ENCODE peak calls at places on chromosome 13, in ten cellular contexts. T is progenitor cell of endocrine pancreas, J is lung, A is pancreas, F is astrocyte of the spinal cord, X is HFF-Myc, K is heart right ventricle, M is body of pancreas, Q is ascending aorta, G is uterus. Z is an unnamed sample.

GRCh38 chr13:74755065-74755464 is 620.9 kb upstream of the KLF12 start:
- DNase-seq in T (no peak), J (no peak), A (no peak), F (no peak), X (no peak), K (no peak), M (no peak), Q (no peak), G (no peak), Z (no peak)

GRCh38 chr13:44237276-44237767 is 136.3 kb upstream of the SERP2 start:
- DNase-seq in T (no peak), J (peak), A (no peak), F (peak), X (peak), K (peak), M (peak), Q (peak), G (peak), Z (no peak)

GRCh38 chr13:26476111-26476743 is 81.3 kb upstream of the WASF3 start:
- DNase-seq in T (no peak), J (no peak), A (no peak), F (peak), X (no peak), K (peak), M (no peak), Q (no peak), G (peak), Z (no peak)

GRCh38 chr13:29474991-29475390 is 120.5 kb downstream of the SLC7A1 start:
- DNase-seq in T (no peak), J (no peak), A (no peak), F (peak), X (peak), K (no peak), M (no peak), Q (no peak), G (no peak), Z (no peak)

GRCh38 chr13:59734393-59734792 is 429.3 kb downstream of the DIAPH3 start:
- DNase-seq in T (no peak), J (no peak), A (no peak), F (no peak), X (no peak), K (no peak), M (no peak), Q (no peak), G (no peak), Z (no peak)

GRCh38 chr13:46097015-46097414 is 7.8 kb downstream of the CPB2 start:
- DNase-seq in T (no peak), J (no peak), A (no peak), F (no peak), X (no peak), K (no peak), M (peak), Q (no peak), G (no peak), Z (no peak)

GRCh38 chr13:65929436-65929835 is 1300.7 kb downstream of the PCDH9 start:
- DNase-seq in T (no peak), J (no peak), A (no peak), F (no peak), X (no peak), K (no peak), M (no peak), Q (no peak), G (no peak), Z (no peak)

GRCh38 chr13:20658451-20658850 is 45.0 kb upstream of the IL17D start:
- DNase-seq in T (no peak), J (no peak), A (no peak), F (no peak), X (no peak), K (no peak), M (no peak), Q (no peak), G (no peak), Z (no peak)

GRCh38 chr13:43495732-43496131 is 291.0 kb downstream of the ENOX1 start:
- DNase-seq in T (no peak), J (no peak), A (no peak), F (no peak), X (no peak), K (no peak), M (no peak), Q (no peak), G (no peak), Z (no peak)

GRCh38 chr13:33868343-33868994 is 50.5 kb downstream of the RFC3 start:
- DNase-seq in T (no peak), J (no peak), A (no peak), F (no peak), X (no peak), K (no peak), M (no peak), Q (no peak), G (no peak), Z (no peak)

DNA sequence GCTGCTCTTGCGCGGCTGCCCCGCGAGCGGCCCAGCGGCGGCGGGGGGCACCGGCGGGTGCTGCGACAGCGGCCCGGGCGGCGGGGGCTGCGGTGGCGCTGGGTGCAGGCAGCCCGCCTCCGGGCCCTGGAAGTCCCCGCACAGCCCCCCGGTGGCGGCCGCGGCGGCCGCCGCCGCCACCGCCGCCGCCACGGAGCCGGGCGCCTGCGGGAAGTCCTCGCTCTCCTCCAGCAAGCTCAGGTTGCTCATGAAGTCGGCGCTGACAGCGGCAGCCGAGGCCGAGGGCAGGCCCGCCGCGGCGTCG is 735 bp downstream of the FOXO1 start:
- DNase-seq in T (no peak), J (no peak), A (no peak), F (no peak), X (no peak), K (no peak), M (no peak), Q (no peak), G (no peak), Z (no peak)
- TF ChIP-seq CTCF in T (no peak), J (no peak), A (no peak), F (no peak), X (no peak), K (no peak), M (no peak), Q (no peak), G (no peak), Z (no peak)

DNA sequence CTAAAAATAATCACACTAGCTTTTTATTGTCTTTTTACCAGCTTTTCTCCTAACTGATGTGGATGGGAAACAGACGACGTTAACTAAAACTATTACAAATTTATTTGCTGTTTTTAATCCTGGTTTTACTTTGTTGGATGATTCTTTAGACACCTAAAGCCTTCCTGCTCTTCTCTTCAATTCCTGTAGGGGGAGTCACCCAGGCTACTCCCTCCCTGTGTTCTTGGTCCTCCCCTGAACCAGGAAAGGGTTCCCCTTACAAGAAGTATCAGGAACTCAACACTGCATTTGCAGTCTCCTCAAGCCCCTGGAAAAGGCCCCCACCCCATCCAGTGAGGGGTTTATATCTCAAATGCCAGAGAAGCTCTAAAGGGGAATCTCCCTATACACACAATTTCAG is 206.1 kb downstream of the SUCLA2 start:
- DNase-seq in T (no peak), J (no peak), A (no peak), F (no peak), X (no peak), K (no peak), M (no peak), Q (no peak), G (no peak), Z (no peak)
- TF ChIP-seq CTCF in T (peak), J (no peak), A (no peak), F (peak), X (peak), K (peak), M (no peak), Q (peak), G (no peak), Z (peak)

DNA sequence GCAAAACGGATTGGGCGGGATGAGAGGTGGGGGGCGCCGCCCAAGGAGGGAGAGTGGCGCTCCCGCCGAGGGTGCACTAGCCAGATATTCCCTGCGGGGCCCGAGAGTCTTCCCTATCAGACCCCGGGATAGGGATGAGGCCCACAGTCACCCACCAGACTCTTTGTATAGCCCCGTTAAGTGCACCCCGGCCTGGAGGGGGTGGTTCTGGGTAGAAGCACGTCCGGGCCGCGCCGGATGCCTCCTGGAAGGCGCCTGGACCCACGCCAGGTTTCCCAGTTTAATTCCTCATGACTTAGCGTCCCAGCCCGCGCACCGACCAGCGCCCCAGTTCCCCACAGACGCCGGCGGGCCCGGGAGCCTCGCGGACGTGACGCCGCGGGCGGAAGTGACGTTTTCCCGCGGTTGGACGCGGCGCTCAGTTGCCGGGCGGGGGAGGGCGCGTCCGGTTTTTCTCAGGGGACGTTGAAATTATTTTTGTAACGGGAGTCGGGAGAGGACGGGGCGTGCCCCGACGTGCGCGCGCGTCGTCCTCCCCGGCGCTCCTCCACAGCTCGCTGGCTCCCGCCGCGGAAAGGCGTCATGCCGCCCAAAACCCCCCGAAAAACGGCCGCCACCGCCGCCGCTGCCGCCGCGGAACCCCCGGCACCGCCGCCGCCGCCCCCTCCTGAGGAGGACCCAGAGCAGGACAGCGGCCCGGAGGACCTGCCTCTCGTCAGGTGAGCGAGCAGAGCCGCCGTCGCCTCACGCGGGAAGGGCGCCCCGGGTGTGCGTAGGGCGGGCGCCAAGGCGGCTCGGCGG is at the start of gene RB1:
- DNase-seq in T (peak), J (peak), A (peak), F (peak), X (peak), K (peak), M (peak), Q (peak), G (peak), Z (peak)
- TF ChIP-seq CTCF in T (no peak), J (no peak), A (no peak), F (no peak), X (no peak), K (no peak), M (peak), Q (no peak), G (no peak), Z (no peak)

DNA sequence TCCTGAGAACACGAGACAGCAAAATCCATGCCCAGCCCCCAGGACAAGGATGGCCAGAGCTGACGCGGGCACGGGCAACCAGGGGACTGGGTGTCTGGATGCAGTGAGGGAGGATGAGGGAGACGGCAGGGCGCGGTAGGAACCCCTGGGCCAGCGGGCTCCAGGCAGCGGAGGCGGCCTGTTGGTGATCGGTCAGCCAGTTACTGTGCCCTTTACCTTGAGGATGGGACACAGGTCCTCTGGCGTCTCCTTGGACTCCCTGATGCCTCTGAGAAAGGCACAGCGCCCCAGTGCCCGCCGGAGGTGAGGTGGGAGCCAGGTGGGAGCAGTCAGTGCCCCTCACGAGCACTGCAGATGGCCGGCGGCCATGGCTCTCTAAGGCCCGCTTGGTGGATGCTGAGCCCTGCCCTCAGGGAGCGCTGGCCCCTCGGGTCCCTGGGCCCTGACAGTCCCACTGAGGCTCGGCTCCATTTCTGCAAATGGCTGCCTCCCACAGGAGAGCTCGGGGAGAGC is 31.2 kb downstream of the C13orf46 start:
- DNase-seq in T (no peak), J (no peak), A (peak), F (no peak), X (no peak), K (peak), M (no peak), Q (no peak), G (no peak), Z (no peak)
- TF ChIP-seq CTCF in T (no peak), J (no peak), A (no peak), F (no peak), X (no peak), K (no peak), M (no peak), Q (no peak), G (no peak), Z (no peak)

GRCh38 chr13:69580255-69580654 is 527.4 kb upstream of the ATXN8OS start:
- DNase-seq in T (no peak), J (no peak), A (no peak), F (no peak), X (no peak), K (no peak), M (no peak), Q (no peak), G (no peak), Z (no peak)

GRCh38 chr13:69591437-69591836 is 516.2 kb upstream of the ATXN8OS start:
- DNase-seq in T (no peak), J (no peak), A (no peak), F (no peak), X (no peak), K (no peak), M (no peak), Q (no peak), G (no peak), Z (no peak)

GRCh38 chr13:69589531-69589930 is 518.1 kb upstream of the ATXN8OS start:
- DNase-seq in T (no peak), J (no peak), A (no peak), F (no peak), X (no peak), K (no peak), M (no peak), Q (no peak), G (no peak), Z (no peak)

DNA sequence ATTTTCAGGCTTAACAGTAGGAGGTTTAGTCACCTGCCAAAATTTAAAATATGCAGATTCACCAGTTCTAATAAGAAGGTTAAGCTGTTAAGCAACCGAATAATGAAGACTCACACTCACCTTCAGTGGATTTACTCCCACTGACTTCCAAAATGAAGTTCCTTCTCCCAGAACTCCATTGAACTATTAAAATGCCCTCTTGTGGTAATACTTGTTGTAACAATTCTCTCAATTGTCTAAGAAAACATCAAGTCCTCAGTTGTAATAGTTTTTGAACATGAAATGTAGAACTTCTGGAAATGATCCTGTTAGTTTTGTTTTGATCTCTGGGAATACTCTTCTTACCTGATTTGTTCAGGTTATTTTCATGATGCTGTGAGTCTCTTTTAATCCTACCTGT is 522.0 kb upstream of the ATXN8OS start:
- DNase-seq in T (no peak), J (no peak), A (no peak), F (no peak), X (no peak), K (no peak), M (no peak), Q (no peak), G (no peak), Z (no peak)
- TF ChIP-seq CTCF in T (peak), J (no peak), A (no peak), F (no peak), X (no peak), K (no peak), M (no peak), Q (no peak), G (no peak), Z (no peak)

DNA sequence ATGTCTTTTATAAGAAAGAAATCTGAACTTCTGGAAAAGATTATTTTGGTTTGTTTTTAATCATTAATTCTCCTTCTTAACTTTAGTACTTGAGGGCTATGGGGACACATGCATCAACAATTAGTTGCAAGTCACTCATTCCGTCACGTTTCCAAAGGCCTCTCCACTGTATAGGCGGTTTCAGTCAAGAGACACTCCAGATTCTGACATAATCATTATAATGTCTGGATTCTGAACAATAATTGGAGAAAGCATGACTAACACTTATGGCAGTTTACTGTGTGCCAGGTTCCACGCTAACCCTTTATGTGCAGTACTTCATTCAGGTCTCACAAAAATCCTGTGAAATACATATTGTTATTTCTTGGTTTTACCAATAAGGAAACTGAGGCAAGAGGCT is 71.9 kb downstream of the TNFRSF19 start:
- DNase-seq in T (no peak), J (no peak), A (no peak), F (no peak), X (no peak), K (no peak), M (no peak), Q (no peak), G (no peak), Z (no peak)
- TF ChIP-seq CTCF in T (no peak), J (no peak), A (no peak), F (no peak), X (no peak), K (no peak), M (no peak), Q (no peak), G (no peak), Z (no peak)

GRCh38 chr13:110950356-110950755 is 35.5 kb upstream of the ANKRD10 start:
- DNase-seq in T (no peak), J (no peak), A (no peak), F (no peak), X (no peak), K (no peak), M (no peak), Q (no peak), G (no peak), Z (no peak)

GRCh38 chr13:110949116-110949515 is 34.2 kb upstream of the ANKRD10 start:
- DNase-seq in T (no peak), J (no peak), A (no peak), F (no peak), X (no peak), K (no peak), M (no peak), Q (no peak), G (no peak), Z (no peak)

GRCh38 chr13:110949628-110950027 is 34.8 kb upstream of the ANKRD10 start:
- DNase-seq in T (no peak), J (no peak), A (no peak), F (no peak), X (no peak), K (no peak), M (no peak), Q (no peak), G (no peak), Z (no peak)

GRCh38 chr13:110953416-110953815 is 38.5 kb upstream of the ANKRD10 start:
- DNase-seq in T (no peak), J (no peak), A (no peak), F (no peak), X (no peak), K (no peak), M (no peak), Q (no peak), G (no peak), Z (no peak)

DNA sequence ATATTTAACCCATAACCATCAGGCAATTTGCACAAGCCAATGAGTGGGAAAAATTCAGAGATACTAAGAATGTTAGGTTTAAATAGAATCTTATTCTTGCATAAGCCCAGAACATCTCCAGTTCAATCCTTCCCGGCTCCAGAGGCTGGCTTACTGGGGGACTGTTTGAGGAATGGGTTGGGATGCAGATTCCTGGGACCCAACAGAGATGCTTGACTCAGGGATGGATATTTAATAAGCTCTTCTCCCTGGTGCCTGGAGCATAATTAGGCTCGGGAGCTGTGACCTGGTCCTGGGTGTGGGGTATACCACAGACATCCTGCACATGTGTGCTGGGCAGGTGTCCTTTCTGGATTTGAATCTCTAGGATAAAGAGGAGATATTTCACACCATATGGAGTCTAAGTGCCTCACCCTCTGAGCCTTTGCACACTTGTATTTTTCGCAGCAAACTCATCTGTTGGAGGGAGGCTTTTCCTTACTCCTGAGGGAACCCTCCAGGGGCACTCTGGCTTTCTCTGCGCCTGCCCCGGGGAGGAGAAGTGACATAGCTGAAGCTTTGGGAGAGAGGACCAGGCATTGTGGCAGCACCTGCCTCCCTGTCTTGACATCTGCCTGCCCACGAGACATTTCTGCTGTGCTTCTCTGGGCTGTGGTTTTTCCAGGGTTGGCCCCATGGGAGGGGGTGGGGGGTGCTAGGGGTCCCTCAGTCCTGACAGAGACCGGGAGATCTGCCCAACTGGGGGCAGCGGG is 36.1 kb upstream of the ANKRD10 start:
- DNase-seq in T (no peak), J (no peak), A (no peak), F (no peak), X (no peak), K (no peak), M (no peak), Q (no peak), G (no peak), Z (no peak)
- TF ChIP-seq CTCF in T (no peak), J (no peak), A (no peak), F (no peak), X (no peak), K (no peak), M (no peak), Q (no peak), G (no peak), Z (no peak)

DNA sequence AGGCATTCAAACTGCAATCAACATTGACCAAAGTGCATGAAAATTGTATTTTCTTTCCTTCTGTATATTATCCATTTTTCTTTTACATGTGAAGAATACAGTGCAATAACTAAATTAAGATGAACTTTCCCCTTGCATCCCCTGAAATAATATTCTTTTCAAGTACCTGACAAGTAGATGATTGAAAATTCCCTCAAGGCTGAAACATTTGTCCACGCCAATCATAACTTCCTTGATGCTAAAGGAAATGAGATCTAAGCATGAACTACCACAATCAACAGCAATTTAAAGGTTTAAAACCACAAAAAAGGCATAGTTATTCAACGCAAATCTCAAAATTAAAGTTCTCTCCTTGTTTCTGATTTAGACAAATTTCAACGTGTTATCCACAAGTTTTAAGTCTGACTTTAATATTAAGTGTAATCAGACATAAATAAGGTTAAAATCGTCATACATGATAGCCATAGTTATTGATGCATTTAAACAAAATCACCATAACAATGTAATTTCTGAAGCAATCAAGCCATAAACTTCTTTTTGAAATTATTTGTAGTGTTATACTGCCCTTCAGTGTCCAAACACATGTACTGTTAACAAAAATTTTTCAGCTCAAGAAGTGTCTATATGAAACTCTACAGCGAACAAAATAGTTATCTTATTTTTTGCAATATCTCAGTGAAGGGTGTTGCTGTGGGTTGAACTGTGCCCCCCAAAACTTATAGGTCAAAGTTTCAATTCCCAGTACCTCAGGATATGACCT is 169.5 kb downstream of the DCLK1 start:
- DNase-seq in T (no peak), J (no peak), A (no peak), F (no peak), X (no peak), K (no peak), M (no peak), Q (no peak), G (no peak), Z (no peak)
- TF ChIP-seq CTCF in T (no peak), J (no peak), A (no peak), F (peak), X (no peak), K (peak), M (no peak), Q (peak), G (peak), Z (peak)

Z was measured in mesothelial cell of epicardium.